ENCODE peak calls at places on chromosomes 2 and 18, in ten cellular contexts. One of them, this sample, is unnamed.

GRCh38 chr2:236256601-236257000 is 7.6 kb downstream of the ASB18 start:
- DNase-seq in NCI-H748 treated with DMSO at 0.1 percent for 48 hours: no peak
- DNase-seq in lower leg skin: no peak
- DNase-seq in AG10803: no peak
- DNase-seq in NCI-H1092: no peak
- DNase-seq in GM04503: no peak
- DNase-seq in ureter: no peak
- DNase-seq in suprapubic skin: no peak
- DNase-seq in left ventricle myocardium inferior: no peak
- DNase-seq in MCF 10A: no peak
- DNase-seq in this sample: no peak

GRCh38 chr2:44286119-44286883 is 11.0 kb downstream of the SLC3A1 start:
- DNase-seq in ureter: no peak
- DNase-seq in AG10803: no peak
- DNase-seq in NCI-H1092: no peak
- DNase-seq in suprapubic skin: no peak
- DNase-seq in MCF 10A: no peak
- DNase-seq in lower leg skin: no peak
- DNase-seq in left ventricle myocardium inferior: no peak
- DNase-seq in NCI-H748 treated with DMSO at 0.1 percent for 48 hours: no peak
- DNase-seq in GM04503: no peak
- DNase-seq in this sample: no peak

GRCh38 chr2:41966431-41966893 is 81.4 kb upstream of the PKDCC start:
- DNase-seq in GM04503: peak; percentile 95
- DNase-seq in left ventricle myocardium inferior: peak; percentile 86
- DNase-seq in ureter: peak; percentile 85
- DNase-seq in NCI-H1092: no peak
- DNase-seq in NCI-H748 treated with DMSO at 0.1 percent for 48 hours: no peak
- DNase-seq in lower leg skin: peak; percentile 82
- DNase-seq in MCF 10A: peak; percentile 95
- DNase-seq in suprapubic skin: peak; percentile 95
- DNase-seq in AG10803: peak; percentile 99
- DNase-seq in this sample: no peak

GRCh38 chr18:45835057-45835634 is 9.7 kb downstream of the SIGLEC15 start:
- DNase-seq in NCI-H1092: no peak
- DNase-seq in NCI-H748 treated with DMSO at 0.1 percent for 48 hours: no peak
- DNase-seq in lower leg skin: no peak
- DNase-seq in MCF 10A: no peak
- DNase-seq in left ventricle myocardium inferior: no peak
- DNase-seq in ureter: no peak
- DNase-seq in AG10803: no peak
- DNase-seq in GM04503: no peak
- DNase-seq in suprapubic skin: no peak
- DNase-seq in this sample: no peak

GRCh38 chr2:162926501-162926900 is 87.9 kb upstream of the KCNH7 start:
- DNase-seq in suprapubic skin: no peak
- DNase-seq in ureter: no peak
- DNase-seq in lower leg skin: no peak
- DNase-seq in left ventricle myocardium inferior: no peak
- DNase-seq in MCF 10A: peak; percentile 87
- DNase-seq in GM04503: no peak
- DNase-seq in AG10803: peak; percentile 51
- DNase-seq in NCI-H748 treated with DMSO at 0.1 percent for 48 hours: no peak
- DNase-seq in NCI-H1092: no peak
- DNase-seq in this sample: no peak

GRCh38 chr2:216922170-216922780 is 62.4 kb upstream of the TNP1 start:
- DNase-seq in NCI-H748 treated with DMSO at 0.1 percent for 48 hours: no peak
- DNase-seq in ureter: no peak
- DNase-seq in NCI-H1092: no peak
- DNase-seq in GM04503: no peak
- DNase-seq in suprapubic skin: no peak
- DNase-seq in MCF 10A: no peak
- DNase-seq in AG10803: no peak
- DNase-seq in lower leg skin: no peak
- DNase-seq in left ventricle myocardium inferior: no peak
- DNase-seq in this sample: no peak

GRCh38 chr2:222982010-222982908 is 69.7 kb upstream of the KCNE4 start:
- DNase-seq in left ventricle myocardium inferior: peak; percentile 25
- DNase-seq in AG10803: peak; percentile 94
- DNase-seq in MCF 10A: peak; percentile 85
- DNase-seq in lower leg skin: peak; percentile 60
- DNase-seq in NCI-H748 treated with DMSO at 0.1 percent for 48 hours: peak; percentile 68
- DNase-seq in GM04503: peak; percentile 71
- DNase-seq in ureter: peak; percentile 67
- DNase-seq in NCI-H1092: peak; percentile 48
- DNase-seq in suprapubic skin: no peak
- DNase-seq in this sample: peak; percentile 72

GRCh38 chr2:219752731-219753130 is 125.3 kb downstream of the SLC4A3 start:
- DNase-seq in suprapubic skin: no peak
- DNase-seq in left ventricle myocardium inferior: no peak
- DNase-seq in MCF 10A: no peak
- DNase-seq in lower leg skin: no peak
- DNase-seq in ureter: no peak
- DNase-seq in NCI-H1092: no peak
- DNase-seq in AG10803: no peak
- DNase-seq in NCI-H748 treated with DMSO at 0.1 percent for 48 hours: no peak
- DNase-seq in GM04503: no peak
- DNase-seq in this sample: no peak

GRCh38 chr2:179622122-179622521 is 239.3 kb downstream of the ZNF385B start:
- DNase-seq in AG10803: no peak
- DNase-seq in lower leg skin: no peak
- DNase-seq in NCI-H1092: no peak
- DNase-seq in MCF 10A: no peak
- DNase-seq in GM04503: no peak
- DNase-seq in suprapubic skin: no peak
- DNase-seq in ureter: no peak
- DNase-seq in left ventricle myocardium inferior: no peak
- DNase-seq in NCI-H748 treated with DMSO at 0.1 percent for 48 hours: no peak
- DNase-seq in this sample: no peak

GRCh38 chr2:17455343-17455742 is 62.9 kb downstream of the RAD51AP2 start:
- DNase-seq in suprapubic skin: no peak
- DNase-seq in MCF 10A: no peak
- DNase-seq in NCI-H748 treated with DMSO at 0.1 percent for 48 hours: no peak
- DNase-seq in left ventricle myocardium inferior: no peak
- DNase-seq in ureter: no peak
- DNase-seq in GM04503: no peak
- DNase-seq in lower leg skin: no peak
- DNase-seq in NCI-H1092: no peak
- DNase-seq in AG10803: no peak
- DNase-seq in this sample: no peak

GRCh38 chr2:190679813-190680591 is 31.1 kb downstream of the NAB1 start:
- DNase-seq in lower leg skin: peak; percentile 46
- DNase-seq in MCF 10A: peak; percentile 95
- DNase-seq in left ventricle myocardium inferior: peak; percentile 18
- DNase-seq in suprapubic skin: no peak
- DNase-seq in ureter: no peak
- DNase-seq in AG10803: no peak
- DNase-seq in NCI-H748 treated with DMSO at 0.1 percent for 48 hours: peak; percentile 33
- DNase-seq in NCI-H1092: peak; percentile 3
- DNase-seq in GM04503: no peak
- DNase-seq in this sample: peak; percentile 3

GRCh38 chr2:95391641-95392310 is 10.7 kb upstream of the FAHD2A start:
- DNase-seq in GM04503: no peak
- DNase-seq in MCF 10A: no peak
- DNase-seq in suprapubic skin: no peak
- DNase-seq in NCI-H748 treated with DMSO at 0.1 percent for 48 hours: no peak
- DNase-seq in ureter: no peak
- DNase-seq in AG10803: no peak
- DNase-seq in left ventricle myocardium inferior: no peak
- DNase-seq in NCI-H1092: peak; percentile 17
- DNase-seq in lower leg skin: no peak
- DNase-seq in this sample: no peak

GRCh38 chr18:40866013-40866644 is 1088.9 kb upstream of the PIK3C3 start:
- DNase-seq in ureter: no peak
- DNase-seq in NCI-H1092: no peak
- DNase-seq in lower leg skin: no peak
- DNase-seq in MCF 10A: peak; percentile 47
- DNase-seq in GM04503: no peak
- DNase-seq in AG10803: peak; percentile 11
- DNase-seq in left ventricle myocardium inferior: no peak
- DNase-seq in NCI-H748 treated with DMSO at 0.1 percent for 48 hours: peak; percentile 39
- DNase-seq in suprapubic skin: no peak
- DNase-seq in this sample: peak; percentile 2

GRCh38 chr2:38719706-38720105 is 31.5 kb downstream of the SRSF7 start:
- DNase-seq in suprapubic skin: no peak
- DNase-seq in AG10803: no peak
- DNase-seq in MCF 10A: no peak
- DNase-seq in ureter: no peak
- DNase-seq in lower leg skin: no peak
- DNase-seq in NCI-H1092: no peak
- DNase-seq in left ventricle myocardium inferior: no peak
- DNase-seq in NCI-H748 treated with DMSO at 0.1 percent for 48 hours: no peak
- DNase-seq in GM04503: no peak
- DNase-seq in this sample: no peak

GRCh38 chr2:8225257-8225656 is 456.6 kb upstream of the ID2 start:
- DNase-seq in ureter: no peak
- DNase-seq in AG10803: no peak
- DNase-seq in NCI-H1092: no peak
- DNase-seq in left ventricle myocardium inferior: peak; percentile 56
- DNase-seq in GM04503: no peak
- DNase-seq in suprapubic skin: no peak
- DNase-seq in lower leg skin: no peak
- DNase-seq in NCI-H748 treated with DMSO at 0.1 percent for 48 hours: no peak
- DNase-seq in MCF 10A: no peak
- DNase-seq in this sample: no peak

GRCh38 chr2:156476516-156477206 is 40.5 kb downstream of the GPD2 start:
- DNase-seq in suprapubic skin: no peak
- DNase-seq in lower leg skin: no peak
- DNase-seq in AG10803: peak; percentile 82
- DNase-seq in GM04503: peak; percentile 44
- DNase-seq in ureter: no peak
- DNase-seq in NCI-H1092: no peak
- DNase-seq in NCI-H748 treated with DMSO at 0.1 percent for 48 hours: no peak
- DNase-seq in left ventricle myocardium inferior: no peak
- DNase-seq in MCF 10A: peak; percentile 61
- DNase-seq in this sample: no peak

GRCh38 chr2:151878655-151879563 is 50.7 kb upstream of the ARL5A start:
- DNase-seq in ureter: no peak
- DNase-seq in NCI-H748 treated with DMSO at 0.1 percent for 48 hours: no peak
- DNase-seq in suprapubic skin: no peak
- DNase-seq in lower leg skin: no peak
- DNase-seq in MCF 10A: peak; percentile 19
- DNase-seq in NCI-H1092: no peak
- DNase-seq in GM04503: no peak
- DNase-seq in AG10803: no peak
- DNase-seq in left ventricle myocardium inferior: no peak
- DNase-seq in this sample: no peak

GRCh38 chr2:12613137-12613912 is 103.4 kb upstream of the TRIB2 start:
- DNase-seq in left ventricle myocardium inferior: no peak
- DNase-seq in NCI-H748 treated with DMSO at 0.1 percent for 48 hours: no peak
- DNase-seq in NCI-H1092: no peak
- DNase-seq in MCF 10A: no peak
- DNase-seq in AG10803: no peak
- DNase-seq in suprapubic skin: no peak
- DNase-seq in ureter: no peak
- DNase-seq in lower leg skin: no peak
- DNase-seq in GM04503: no peak
- DNase-seq in this sample: no peak

GRCh38 chr2:167478196-167478595 is 589.9 kb downstream of the XIRP2 start:
- DNase-seq in AG10803: no peak
- DNase-seq in lower leg skin: no peak
- DNase-seq in left ventricle myocardium inferior: no peak
- DNase-seq in NCI-H748 treated with DMSO at 0.1 percent for 48 hours: no peak
- DNase-seq in MCF 10A: no peak
- DNase-seq in ureter: no peak
- DNase-seq in NCI-H1092: no peak
- DNase-seq in GM04503: no peak
- DNase-seq in suprapubic skin: no peak
- DNase-seq in this sample: no peak

GRCh38 chr2:26488463-26489212 is 10.7 kb upstream of the OTOF start:
- DNase-seq in AG10803: no peak
- DNase-seq in lower leg skin: no peak
- DNase-seq in suprapubic skin: no peak
- DNase-seq in NCI-H1092: no peak
- DNase-seq in left ventricle myocardium inferior: no peak
- DNase-seq in NCI-H748 treated with DMSO at 0.1 percent for 48 hours: no peak
- DNase-seq in MCF 10A: no peak
- DNase-seq in GM04503: no peak
- DNase-seq in ureter: no peak
- DNase-seq in this sample: no peak

GRCh38 chr2:240857039-240858008 is 11.3 kb upstream of the AGXT start:
- DNase-seq in suprapubic skin: no peak
- DNase-seq in MCF 10A: no peak
- DNase-seq in AG10803: no peak
- DNase-seq in NCI-H1092: no peak
- DNase-seq in NCI-H748 treated with DMSO at 0.1 percent for 48 hours: no peak
- DNase-seq in GM04503: no peak
- DNase-seq in lower leg skin: no peak
- DNase-seq in ureter: no peak
- DNase-seq in left ventricle myocardium inferior: no peak
- DNase-seq in this sample: peak; percentile 39

GRCh38 chr2:240967681-240968621 is 30.5 kb upstream of the SNED1 start:
- DNase-seq in suprapubic skin: no peak
- DNase-seq in left ventricle myocardium inferior: peak; percentile 11
- DNase-seq in NCI-H748 treated with DMSO at 0.1 percent for 48 hours: no peak
- DNase-seq in GM04503: no peak
- DNase-seq in NCI-H1092: no peak
- DNase-seq in lower leg skin: no peak
- DNase-seq in AG10803: no peak
- DNase-seq in ureter: no peak
- DNase-seq in MCF 10A: no peak
- DNase-seq in this sample: no peak

GRCh38 chr18:12608292-12608691 is 49.6 kb downstream of the SPIRE1 start:
- DNase-seq in lower leg skin: no peak
- DNase-seq in left ventricle myocardium inferior: no peak
- DNase-seq in ureter: no peak
- DNase-seq in NCI-H748 treated with DMSO at 0.1 percent for 48 hours: no peak
- DNase-seq in NCI-H1092: no peak
- DNase-seq in GM04503: no peak
- DNase-seq in MCF 10A: peak; percentile 84
- DNase-seq in AG10803: peak; percentile 59
- DNase-seq in suprapubic skin: no peak
- DNase-seq in this sample: no peak

GRCh38 chr2:235044501-235045271 is 92.9 kb downstream of the SH3BP4 start:
- DNase-seq in NCI-H748 treated with DMSO at 0.1 percent for 48 hours: no peak
- DNase-seq in lower leg skin: no peak
- DNase-seq in left ventricle myocardium inferior: no peak
- DNase-seq in ureter: no peak
- DNase-seq in AG10803: no peak
- DNase-seq in GM04503: no peak
- DNase-seq in MCF 10A: no peak
- DNase-seq in suprapubic skin: no peak
- DNase-seq in NCI-H1092: no peak
- DNase-seq in this sample: no peak

GRCh38 chr18:75041586-75041985 is 167.4 kb downstream of the PTGR3 start:
- DNase-seq in suprapubic skin: no peak
- DNase-seq in ureter: no peak
- DNase-seq in NCI-H1092: no peak
- DNase-seq in NCI-H748 treated with DMSO at 0.1 percent for 48 hours: peak; percentile 72
- DNase-seq in MCF 10A: peak; percentile 36
- DNase-seq in AG10803: peak; percentile 13
- DNase-seq in left ventricle myocardium inferior: no peak
- DNase-seq in lower leg skin: no peak
- DNase-seq in GM04503: no peak
- DNase-seq in this sample: peak; percentile 15

GRCh38 chr2:67790622-67791021 is 272.2 kb downstream of the C1D start:
- DNase-seq in MCF 10A: peak; percentile 24
- DNase-seq in NCI-H1092: no peak
- DNase-seq in AG10803: peak; percentile 68
- DNase-seq in left ventricle myocardium inferior: no peak
- DNase-seq in lower leg skin: no peak
- DNase-seq in GM04503: no peak
- DNase-seq in NCI-H748 treated with DMSO at 0.1 percent for 48 hours: no peak
- DNase-seq in ureter: no peak
- DNase-seq in suprapubic skin: no peak
- DNase-seq in this sample: no peak

GRCh38 chr2:64380853-64381527 is 73.0 kb upstream of the LGALSL start:
- DNase-seq in NCI-H748 treated with DMSO at 0.1 percent for 48 hours: no peak
- DNase-seq in MCF 10A: no peak
- DNase-seq in suprapubic skin: no peak
- DNase-seq in GM04503: no peak
- DNase-seq in NCI-H1092: no peak
- DNase-seq in AG10803: no peak
- DNase-seq in ureter: no peak
- DNase-seq in left ventricle myocardium inferior: no peak
- DNase-seq in lower leg skin: no peak
- DNase-seq in this sample: no peak

GRCh38 chr18:76495435-76496199 is 575 bp upstream of the ZNF516 start:
- DNase-seq in AG10803: peak; percentile 39
- DNase-seq in MCF 10A: peak; percentile 53
- DNase-seq in lower leg skin: peak; percentile 56
- DNase-seq in ureter: no peak
- DNase-seq in GM04503: no peak
- DNase-seq in left ventricle myocardium inferior: no peak
- DNase-seq in NCI-H1092: peak; percentile 42
- DNase-seq in NCI-H748 treated with DMSO at 0.1 percent for 48 hours: peak; percentile 41
- DNase-seq in suprapubic skin: no peak
- DNase-seq in this sample: peak; percentile 21

This sample was measured in SHP77 treated with DMSO at 0.1 percent for 48 hours.